ENCODE peak calls at places on chromosomes 1 and 21, in nine cellular contexts. S is left cardiac atrium; N is CD8-positive, alpha-beta memory T cell; M is GF-D8; L is myocyte; U is stromal cell of bone marrow; C is effector CD4-positive, alpha-beta T cell; X is HFFc6; D is iris pigment epithelial cell. F is an unnamed sample.

GRCh38 chr1:15489052-15489736 is 13.3 kb downstream of the CELA2B start:
- DNase-seq in S (no peak), N (no peak), M (no peak), L (peak), U (no peak), C (no peak), X (no peak), D (no peak), F (no peak)

GRCh38 chr1:115828101-115829022 is 12.6 kb downstream of the NHLH2 start:
- DNase-seq in S (peak), N (no peak), M (no peak), L (no peak), U (no peak), C (no peak), X (no peak), D (peak), F (peak)

GRCh38 chr1:34973326-34973725 is 11.8 kb downstream of the TMEM35B start:
- DNase-seq in S (no peak), N (no peak), M (no peak), L (no peak), U (no peak), C (no peak), X (no peak), D (no peak), F (no peak)

GRCh38 chr1:78645728-78646127 is 3.9 kb upstream of the IFI44 start:
- DNase-seq in S (no peak), N (peak), M (no peak), L (no peak), U (no peak), C (no peak), X (no peak), D (no peak), F (no peak)

GRCh38 chr1:7145947-7146346 is 360.7 kb downstream of the CAMTA1 start:
- DNase-seq in S (no peak), N (no peak), M (no peak), L (no peak), U (no peak), C (no peak), X (no peak), D (no peak), F (no peak)

GRCh38 chr1:165925498-165926079 is 98.2 kb downstream of the UCK2 start:
- DNase-seq in S (no peak), N (no peak), M (no peak), L (no peak), U (no peak), C (no peak), X (no peak), D (no peak), F (no peak)

GRCh38 chr1:225464851-225465792 is 37.3 kb upstream of the LBR start:
- DNase-seq in S (no peak), N (no peak), M (no peak), L (no peak), U (no peak), C (no peak), X (no peak), D (no peak), F (peak)

GRCh38 chr1:53371121-53371666 is 43.3 kb upstream of the LRP8 start:
- DNase-seq in S (no peak), N (no peak), M (no peak), L (no peak), U (no peak), C (no peak), X (no peak), D (no peak), F (peak)

GRCh38 chr21:25449950-25450349 is 157.3 kb downstream of the MRPL39 start:
- DNase-seq in S (no peak), N (no peak), M (no peak), L (no peak), U (no peak), C (no peak), X (no peak), D (no peak), F (no peak)

GRCh38 chr1:58620926-58621325 is 43.9 kb upstream of the TACSTD2 start:
- DNase-seq in S (no peak), N (no peak), M (no peak), L (no peak), U (no peak), C (no peak), X (no peak), D (no peak), F (no peak)

GRCh38 chr21:37555672-37556261 is 189.2 kb downstream of the DYRK1A start:
- DNase-seq in S (peak), N (no peak), M (no peak), L (peak), U (no peak), C (no peak), X (no peak), D (no peak), F (no peak)

GRCh38 chr1:219174672-219175564 is 1.2 kb downstream of the LYPLAL1 start:
- DNase-seq in S (no peak), N (peak), M (no peak), L (peak), U (peak), C (no peak), X (peak), D (peak), F (no peak)

GRCh38 chr21:42107177-42107880 is 36.2 kb downstream of the UMODL1 start:
- DNase-seq in S (no peak), N (no peak), M (no peak), L (no peak), U (no peak), C (no peak), X (no peak), D (no peak), F (peak)

GRCh38 chr1:149936992-149937705 is 470 bp upstream of the MTMR11 start:
- DNase-seq in S (no peak), N (no peak), M (no peak), L (peak), U (peak), C (no peak), X (peak), D (peak), F (no peak)

GRCh38 chr1:4634156-4634792 is 20.1 kb upstream of the AJAP1 start:
- DNase-seq in S (no peak), N (no peak), M (no peak), L (no peak), U (no peak), C (no peak), X (no peak), D (no peak), F (no peak)